ENCODE peak calls at places on chromosome 1, in ten cellular contexts. One of them, this sample, is unnamed.

GRCh38 chr1:30768169-30768829 is 10.7 kb upstream of the LAPTM5 start:
- DNase-seq in lower leg skin: no peak
- DNase-seq in NB4: no peak
- DNase-seq in esophagus muscularis mucosa: no peak
- DNase-seq in upper lobe of left lung: no peak
- DNase-seq in ovary: no peak
- DNase-seq in endothelial cell of umbilical vein: no peak
- DNase-seq in tibial nerve: no peak
- DNase-seq in A549: no peak
- DNase-seq in spleen: peak
- DNase-seq in this sample: no peak

GRCh38 chr1:182206628-182207239 is 145.2 kb upstream of the ZNF648 start:
- DNase-seq in esophagus muscularis mucosa: peak
- DNase-seq in endothelial cell of umbilical vein: no peak
- DNase-seq in spleen: no peak
- DNase-seq in A549: no peak
- DNase-seq in NB4: peak
- DNase-seq in lower leg skin: peak
- DNase-seq in tibial nerve: peak
- DNase-seq in upper lobe of left lung: peak
- DNase-seq in ovary: peak
- DNase-seq in this sample: no peak

GRCh38 chr1:165114022-165114888 is 242.3 kb downstream of the LMX1A start:
- DNase-seq in upper lobe of left lung: no peak
- DNase-seq in tibial nerve: peak
- DNase-seq in NB4: peak
- DNase-seq in spleen: no peak
- DNase-seq in lower leg skin: no peak
- DNase-seq in A549: peak
- DNase-seq in ovary: no peak
- DNase-seq in esophagus muscularis mucosa: no peak
- DNase-seq in endothelial cell of umbilical vein: peak
- DNase-seq in this sample: no peak

GRCh38 chr1:30197616-30197934 is 525.8 kb downstream of the MATN1 start:
- DNase-seq in esophagus muscularis mucosa: peak
- DNase-seq in lower leg skin: no peak
- DNase-seq in ovary: no peak
- DNase-seq in tibial nerve: no peak
- DNase-seq in spleen: no peak
- DNase-seq in A549: no peak
- DNase-seq in NB4: no peak
- DNase-seq in upper lobe of left lung: no peak
- DNase-seq in endothelial cell of umbilical vein: no peak
- DNase-seq in this sample: no peak

GRCh38 chr1:59846209-59846894 is 31.6 kb downstream of the HOOK1 start:
- DNase-seq in ovary: no peak
- DNase-seq in spleen: no peak
- DNase-seq in lower leg skin: no peak
- DNase-seq in NB4: no peak
- DNase-seq in endothelial cell of umbilical vein: no peak
- DNase-seq in esophagus muscularis mucosa: no peak
- DNase-seq in A549: no peak
- DNase-seq in upper lobe of left lung: no peak
- DNase-seq in tibial nerve: no peak
- DNase-seq in this sample: no peak

GRCh38 chr1:220123889-220124288 is 30.0 kb downstream of the IARS2 start:
- DNase-seq in esophagus muscularis mucosa: no peak
- DNase-seq in upper lobe of left lung: no peak
- DNase-seq in tibial nerve: no peak
- DNase-seq in NB4: peak
- DNase-seq in lower leg skin: no peak
- DNase-seq in ovary: no peak
- DNase-seq in endothelial cell of umbilical vein: no peak
- DNase-seq in A549: peak
- DNase-seq in spleen: no peak
- DNase-seq in this sample: no peak

GRCh38 chr1:205274041-205274691 is 46.4 kb downstream of the TMCC2 start:
- DNase-seq in NB4: no peak
- DNase-seq in upper lobe of left lung: no peak
- DNase-seq in endothelial cell of umbilical vein: no peak
- DNase-seq in ovary: no peak
- DNase-seq in spleen: no peak
- DNase-seq in esophagus muscularis mucosa: no peak
- DNase-seq in lower leg skin: no peak
- DNase-seq in A549: peak
- DNase-seq in tibial nerve: no peak
- DNase-seq in this sample: no peak

GRCh38 chr1:150127868-150128267 is 21.8 kb upstream of the PLEKHO1 start:
- DNase-seq in A549: no peak
- DNase-seq in NB4: no peak
- DNase-seq in tibial nerve: no peak
- DNase-seq in lower leg skin: no peak
- DNase-seq in upper lobe of left lung: no peak
- DNase-seq in spleen: no peak
- DNase-seq in endothelial cell of umbilical vein: no peak
- DNase-seq in ovary: no peak
- DNase-seq in esophagus muscularis mucosa: no peak
- DNase-seq in this sample: no peak

GRCh38 chr1:152112101-152112884 is 3.0 kb downstream of the TCHH start:
- DNase-seq in A549: peak
- DNase-seq in ovary: no peak
- DNase-seq in endothelial cell of umbilical vein: peak
- DNase-seq in spleen: no peak
- DNase-seq in lower leg skin: no peak
- DNase-seq in upper lobe of left lung: no peak
- DNase-seq in esophagus muscularis mucosa: no peak
- DNase-seq in NB4: no peak
- DNase-seq in tibial nerve: no peak
- DNase-seq in this sample: no peak

GRCh38 chr1:115832651-115833050 is 8.3 kb downstream of the NHLH2 start:
- DNase-seq in A549: no peak
- DNase-seq in endothelial cell of umbilical vein: no peak
- DNase-seq in NB4: peak
- DNase-seq in tibial nerve: no peak
- DNase-seq in esophagus muscularis mucosa: no peak
- DNase-seq in spleen: no peak
- DNase-seq in lower leg skin: no peak
- DNase-seq in ovary: no peak
- DNase-seq in upper lobe of left lung: no peak
- DNase-seq in this sample: no peak

GRCh38 chr1:115837386-115837761 is 3.6 kb downstream of the NHLH2 start:
- DNase-seq in upper lobe of left lung: no peak
- DNase-seq in tibial nerve: no peak
- DNase-seq in A549: no peak
- DNase-seq in spleen: no peak
- DNase-seq in NB4: no peak
- DNase-seq in endothelial cell of umbilical vein: no peak
- DNase-seq in ovary: no peak
- DNase-seq in esophagus muscularis mucosa: no peak
- DNase-seq in lower leg skin: no peak
- DNase-seq in this sample: no peak

GRCh38 chr1:115829947-115830346 is 11.0 kb downstream of the NHLH2 start:
- DNase-seq in endothelial cell of umbilical vein: no peak
- DNase-seq in esophagus muscularis mucosa: no peak
- DNase-seq in upper lobe of left lung: no peak
- DNase-seq in ovary: no peak
- DNase-seq in A549: no peak
- DNase-seq in spleen: no peak
- DNase-seq in NB4: peak
- DNase-seq in lower leg skin: no peak
- DNase-seq in tibial nerve: no peak
- DNase-seq in this sample: no peak

GRCh38 chr1:115830963-115831362 is 10.0 kb downstream of the NHLH2 start:
- DNase-seq in A549: no peak
- DNase-seq in upper lobe of left lung: no peak
- DNase-seq in ovary: no peak
- DNase-seq in endothelial cell of umbilical vein: no peak
- DNase-seq in spleen: no peak
- DNase-seq in NB4: peak
- DNase-seq in tibial nerve: no peak
- DNase-seq in esophagus muscularis mucosa: no peak
- DNase-seq in lower leg skin: no peak
- DNase-seq in this sample: no peak

GRCh38 chr1:115833806-115834205 is 7.1 kb downstream of the NHLH2 start:
- DNase-seq in lower leg skin: no peak
- DNase-seq in tibial nerve: no peak
- DNase-seq in upper lobe of left lung: no peak
- DNase-seq in endothelial cell of umbilical vein: no peak
- DNase-seq in ovary: no peak
- DNase-seq in A549: no peak
- DNase-seq in spleen: no peak
- DNase-seq in esophagus muscularis mucosa: no peak
- DNase-seq in NB4: no peak
- DNase-seq in this sample: no peak
- TF ChIP-seq CTCF in lower leg skin: no peak
- TF ChIP-seq CTCF in tibial nerve: no peak
- TF ChIP-seq CTCF in upper lobe of left lung: no peak
- TF ChIP-seq CTCF in endothelial cell of umbilical vein: no peak
- TF ChIP-seq CTCF in ovary: no peak
- TF ChIP-seq CTCF in A549: no peak
- TF ChIP-seq CTCF in spleen: no peak
- TF ChIP-seq CTCF in esophagus muscularis mucosa: no peak
- TF ChIP-seq CTCF in NB4: no peak
- TF ChIP-seq CTCF in this sample: no peak

GRCh38 chr1:212587304-212588136 is 21.0 kb upstream of the ATF3 start:
- DNase-seq in endothelial cell of umbilical vein: no peak
- DNase-seq in esophagus muscularis mucosa: peak
- DNase-seq in NB4: peak
- DNase-seq in lower leg skin: no peak
- DNase-seq in upper lobe of left lung: no peak
- DNase-seq in ovary: no peak
- DNase-seq in spleen: no peak
- DNase-seq in A549: no peak
- DNase-seq in tibial nerve: no peak
- DNase-seq in this sample: no peak
- H3K4me3 ChIP-seq in endothelial cell of umbilical vein: no peak
- H3K4me3 ChIP-seq in esophagus muscularis mucosa: no peak
- H3K4me3 ChIP-seq in NB4: no peak
- H3K4me3 ChIP-seq in lower leg skin: no peak
- H3K4me3 ChIP-seq in upper lobe of left lung: no peak
- H3K4me3 ChIP-seq in ovary: no peak
- H3K4me3 ChIP-seq in spleen: no peak
- H3K4me3 ChIP-seq in A549: no peak
- H3K4me3 ChIP-seq in tibial nerve: no peak
- H3K4me3 ChIP-seq in this sample: no peak

DNA sequence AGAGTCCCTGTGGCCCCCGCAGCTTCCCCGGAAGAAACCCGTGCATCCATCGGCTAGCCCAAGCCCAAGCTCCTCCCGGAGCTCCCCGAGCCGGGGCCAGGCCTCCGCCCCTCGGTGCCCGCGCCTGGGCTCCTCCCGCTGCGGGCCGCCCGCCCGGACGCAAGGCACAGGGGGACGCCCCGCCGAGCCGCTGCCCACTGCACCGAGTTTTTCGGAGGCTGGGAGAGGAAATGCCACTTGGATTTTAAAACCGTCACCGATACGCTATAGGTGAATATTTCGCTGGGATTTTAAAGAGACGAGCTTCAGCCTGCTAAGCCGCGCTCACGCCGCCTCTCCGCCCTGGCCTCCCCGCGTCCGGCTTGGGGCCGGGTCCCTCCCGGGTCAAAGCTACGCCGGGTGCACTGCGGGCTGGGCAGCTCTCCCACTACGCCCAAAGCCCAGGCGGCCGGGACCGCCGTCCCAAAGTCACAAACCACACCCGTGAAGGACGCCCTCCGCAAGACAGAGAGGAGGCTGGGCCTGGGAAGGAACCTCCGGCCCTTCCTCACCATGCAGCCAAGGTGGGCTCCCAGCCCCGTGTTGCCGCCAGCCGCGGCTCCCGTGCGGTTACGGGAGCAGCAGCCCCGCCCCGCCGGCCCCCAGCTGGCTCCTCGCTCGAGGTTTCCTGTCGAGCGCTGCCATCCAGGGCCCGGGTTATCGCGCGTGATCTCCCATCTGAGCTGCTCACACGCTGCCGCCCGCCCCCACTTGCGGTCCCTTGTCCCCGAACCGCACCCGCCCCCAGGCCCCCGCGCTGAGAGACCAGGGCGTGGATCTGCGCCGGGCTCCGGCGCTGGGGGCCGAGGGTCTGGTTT is 63.2 kb downstream of the CD247 start:
- DNase-seq in A549: peak
- DNase-seq in ovary: peak
- DNase-seq in NB4: peak
- DNase-seq in lower leg skin: peak
- DNase-seq in upper lobe of left lung: peak
- DNase-seq in esophagus muscularis mucosa: no peak
- DNase-seq in spleen: peak
- DNase-seq in endothelial cell of umbilical vein: peak
- DNase-seq in tibial nerve: peak
- DNase-seq in this sample: no peak
- TF ChIP-seq POLR2A in A549: no peak
- TF ChIP-seq POLR2A in ovary: no peak
- TF ChIP-seq POLR2A in NB4: peak
- TF ChIP-seq POLR2A in lower leg skin: no peak
- TF ChIP-seq POLR2A in upper lobe of left lung: no peak
- TF ChIP-seq POLR2A in esophagus muscularis mucosa: no peak
- TF ChIP-seq POLR2A in spleen: no peak
- TF ChIP-seq POLR2A in endothelial cell of umbilical vein: no peak
- TF ChIP-seq POLR2A in tibial nerve: no peak
- TF ChIP-seq POLR2A in this sample: peak

GRCh38 chr1:89147707-89148106 is 21.8 kb upstream of the GBP2 start:
- DNase-seq in spleen: no peak
- DNase-seq in upper lobe of left lung: no peak
- DNase-seq in esophagus muscularis mucosa: no peak
- DNase-seq in ovary: no peak
- DNase-seq in endothelial cell of umbilical vein: no peak
- DNase-seq in tibial nerve: no peak
- DNase-seq in lower leg skin: no peak
- DNase-seq in A549: no peak
- DNase-seq in NB4: no peak
- DNase-seq in this sample: no peak

GRCh38 chr1:89151021-89151420 is 24.8 kb downstream of the GBP7 start:
- DNase-seq in endothelial cell of umbilical vein: no peak
- DNase-seq in esophagus muscularis mucosa: no peak
- DNase-seq in A549: no peak
- DNase-seq in upper lobe of left lung: no peak
- DNase-seq in NB4: no peak
- DNase-seq in lower leg skin: no peak
- DNase-seq in spleen: no peak
- DNase-seq in tibial nerve: no peak
- DNase-seq in ovary: no peak
- DNase-seq in this sample: no peak

GRCh38 chr1:89148259-89148658 is 22.3 kb upstream of the GBP2 start:
- DNase-seq in esophagus muscularis mucosa: no peak
- DNase-seq in lower leg skin: no peak
- DNase-seq in tibial nerve: no peak
- DNase-seq in upper lobe of left lung: no peak
- DNase-seq in NB4: no peak
- DNase-seq in spleen: no peak
- DNase-seq in A549: no peak
- DNase-seq in ovary: no peak
- DNase-seq in endothelial cell of umbilical vein: no peak
- DNase-seq in this sample: no peak

GRCh38 chr1:89149976-89150375 is 24.1 kb upstream of the GBP2 start:
- DNase-seq in spleen: no peak
- DNase-seq in tibial nerve: no peak
- DNase-seq in ovary: no peak
- DNase-seq in lower leg skin: no peak
- DNase-seq in endothelial cell of umbilical vein: no peak
- DNase-seq in A549: no peak
- DNase-seq in upper lobe of left lung: no peak
- DNase-seq in NB4: no peak
- DNase-seq in esophagus muscularis mucosa: no peak
- DNase-seq in this sample: no peak

GRCh38 chr1:89149229-89149628 is 23.3 kb upstream of the GBP2 start:
- DNase-seq in NB4: no peak
- DNase-seq in endothelial cell of umbilical vein: peak
- DNase-seq in esophagus muscularis mucosa: no peak
- DNase-seq in tibial nerve: no peak
- DNase-seq in ovary: peak
- DNase-seq in spleen: no peak
- DNase-seq in A549: peak
- DNase-seq in upper lobe of left lung: no peak
- DNase-seq in lower leg skin: no peak
- DNase-seq in this sample: no peak
- TF ChIP-seq CTCF in NB4: no peak
- TF ChIP-seq CTCF in endothelial cell of umbilical vein: peak
- TF ChIP-seq CTCF in esophagus muscularis mucosa: peak
- TF ChIP-seq CTCF in tibial nerve: no peak
- TF ChIP-seq CTCF in ovary: no peak
- TF ChIP-seq CTCF in spleen: no peak
- TF ChIP-seq CTCF in A549: no peak
- TF ChIP-seq CTCF in upper lobe of left lung: no peak
- TF ChIP-seq CTCF in lower leg skin: no peak
- TF ChIP-seq CTCF in this sample: no peak

This sample was measured in esophagus squamous epithelium.